ENCODE peak calls at places on chromosomes 7 and 10, in eight cellular contexts. H is AG04450, A is activated B cell treated with CpG ODN at 0.5 μM for 24 hours, F is K562, M is mesothelial cell of epicardium, G is left ventricle myocardium inferior, I is nephron progenitor cell, C is OCI-LY7. Q is an unnamed sample.

GRCh38 chr10:126634915-126635314 is 35.6 kb downstream of the C10orf90 start:
- DNase-seq in F (no peak), A (no peak), G (no peak), M (no peak), H (no peak), I (no peak), C (no peak), Q (no peak)

GRCh38 chr7:83697814-83698530 is 49.0 kb upstream of the SEMA3E start:
- DNase-seq in H (no peak), C (no peak), A (no peak), M (no peak), F (no peak), G (no peak), I (no peak), Q (no peak)

GRCh38 chr10:95350212-95350829 is 59.5 kb upstream of the PDLIM1 start:
- DNase-seq in I (no peak), A (no peak), F (no peak), G (no peak), M (no peak), C (no peak), H (no peak), Q (no peak)

GRCh38 chr10:133127291-133128125 is 32.5 kb upstream of the KNDC1 start:
- DNase-seq in F (peak), H (no peak), A (no peak), C (peak), I (peak), M (no peak), G (peak), Q (no peak)

GRCh38 chr7:73970801-73971229 is 57.2 kb upstream of the ELN start:
- DNase-seq in H (no peak), G (no peak), F (no peak), M (no peak), A (no peak), I (no peak), C (no peak), Q (peak)

GRCh38 chr7:64889686-64890162 is 13.3 kb upstream of the ZNF273 start:
- DNase-seq in M (no peak), F (no peak), C (no peak), G (no peak), H (no peak), I (peak), A (no peak), Q (no peak)

GRCh38 chr10:123019941-123020703 is 11.3 kb downstream of the ACADSB start:
- DNase-seq in F (no peak), I (no peak), M (no peak), G (no peak), A (no peak), H (no peak), C (no peak), Q (no peak)

GRCh38 chr10:101110856-101111523 is 20.1 kb upstream of the TLX1 start:
- DNase-seq in A (no peak), I (no peak), M (no peak), C (no peak), F (no peak), H (no peak), G (no peak), Q (no peak)

GRCh38 chr7:1811850-1812692 is 142.0 kb downstream of the ELFN1 start:
- DNase-seq in G (no peak), F (no peak), C (peak), I (no peak), A (no peak), H (no peak), M (no peak), Q (no peak)

GRCh38 chr10:25294032-25294926 is 119.5 kb downstream of the GPR158 start:
- DNase-seq in M (no peak), A (no peak), I (no peak), G (no peak), C (no peak), F (no peak), H (no peak), Q (no peak)

GRCh38 chr10:32073676-32074075 is 17.5 kb upstream of the KIF5B start:
- DNase-seq in C (no peak), A (no peak), I (no peak), F (no peak), G (no peak), M (no peak), H (no peak), Q (no peak)

GRCh38 chr7:105028004-105028403 is 14.0 kb downstream of the KMT2E start:
- DNase-seq in H (no peak), I (no peak), F (no peak), C (peak), G (no peak), M (no peak), A (no peak), Q (no peak)

GRCh38 chr7:70069977-70070376 is 471.7 kb downstream of the AUTS2 start:
- DNase-seq in M (no peak), A (no peak), C (no peak), G (no peak), F (no peak), I (no peak), H (no peak), Q (no peak)

GRCh38 chr10:1424648-1425047 is 312.7 kb downstream of the ADARB2 start:
- DNase-seq in C (no peak), H (no peak), M (no peak), F (no peak), I (no peak), G (no peak), A (no peak), Q (no peak)

GRCh38 chr7:155531686-155532085 is 14.7 kb downstream of the CNPY1 start:
- DNase-seq in H (no peak), I (peak), C (no peak), A (no peak), G (no peak), M (no peak), F (no peak), Q (no peak)

GRCh38 chr10:103884681-103885139 is 29.3 kb upstream of the SH3PXD2A start:
- DNase-seq in F (peak), M (no peak), I (peak), A (no peak), C (peak), H (no peak), G (no peak), Q (no peak)

GRCh38 chr7:16646427-16647081 is 573 bp downstream of the BZW2 start:
- DNase-seq in A (no peak), F (no peak), H (no peak), G (no peak), M (no peak), C (peak), I (no peak), Q (no peak)

GRCh38 chr10:68742397-68742796 is 21.4 kb downstream of the CCAR1 start:
- DNase-seq in A (no peak), I (no peak), G (no peak), M (no peak), H (no peak), F (no peak), C (no peak), Q (no peak)

GRCh38 chr7:90999989-91000979 is 263.9 kb upstream of the FZD1 start:
- DNase-seq in C (no peak), H (peak), F (no peak), M (no peak), A (no peak), I (no peak), G (no peak), Q (no peak)

DNA sequence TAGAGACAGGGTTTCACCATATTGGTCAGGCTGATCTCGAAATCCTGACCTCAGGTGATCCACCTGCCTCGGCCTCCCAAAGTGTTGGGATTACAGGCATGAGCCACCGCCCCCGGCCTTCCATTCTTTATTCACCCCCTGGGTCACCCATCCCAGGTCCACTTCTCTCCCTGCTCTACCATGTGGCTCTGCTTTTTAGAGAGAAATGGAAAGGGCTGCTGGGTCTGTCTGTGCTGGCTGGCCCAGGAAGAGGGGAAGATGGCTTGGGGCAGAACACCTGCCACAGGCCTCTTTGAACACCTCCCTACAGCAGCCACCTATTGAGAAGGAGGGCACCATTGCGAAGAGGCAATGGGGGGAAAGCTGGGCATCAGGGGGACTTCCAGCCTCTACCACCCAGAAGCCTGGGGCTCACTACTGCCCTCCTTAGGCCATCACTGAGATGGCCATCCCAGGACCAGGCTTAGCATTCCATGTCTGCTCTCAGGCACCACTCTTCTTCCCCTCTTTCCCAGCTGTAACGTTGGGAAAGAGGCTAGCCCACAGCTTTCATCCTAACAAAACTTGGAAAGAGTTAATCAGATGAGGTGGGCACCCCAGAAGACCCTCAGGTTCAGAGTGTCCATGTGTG is 256.3 kb downstream of the GRID1 start:
- DNase-seq in H (no peak), C (no peak), F (peak), A (no peak), G (no peak), M (no peak), I (no peak), Q (no peak)
- TF ChIP-seq CTCF in H (no peak), C (peak), F (peak), A (no peak), G (no peak), M (no peak), I (peak), Q (no peak)

GRCh38 chr7:78779788-78780187 is 673.7 kb downstream of the MAGI2 start:
- DNase-seq in H (no peak), C (no peak), A (no peak), G (no peak), F (no peak), M (no peak), I (no peak), Q (no peak)
- TF ChIP-seq CTCF in H (no peak), C (peak), A (no peak), G (no peak), F (no peak), M (no peak), I (no peak), Q (no peak)

GRCh38 chr10:70319183-70319582 is 35.4 kb upstream of the NPFFR1 start:
- DNase-seq in C (no peak), M (no peak), G (no peak), I (no peak), F (no peak), H (no peak), A (no peak), Q (no peak)

GRCh38 chr10:70315276-70315675 is 31.5 kb upstream of the NPFFR1 start:
- DNase-seq in H (no peak), C (no peak), G (no peak), M (no peak), A (no peak), I (no peak), F (no peak), Q (no peak)

GRCh38 chr10:70317943-70318318 is 34.1 kb upstream of the NPFFR1 start:
- DNase-seq in H (no peak), C (peak), F (no peak), G (no peak), M (no peak), A (no peak), I (no peak), Q (no peak)

GRCh38 chr10:70315815-70316214 is 32.0 kb upstream of the NPFFR1 start:
- DNase-seq in M (no peak), F (no peak), I (peak), A (no peak), H (no peak), G (no peak), C (no peak), Q (no peak)

DNA sequence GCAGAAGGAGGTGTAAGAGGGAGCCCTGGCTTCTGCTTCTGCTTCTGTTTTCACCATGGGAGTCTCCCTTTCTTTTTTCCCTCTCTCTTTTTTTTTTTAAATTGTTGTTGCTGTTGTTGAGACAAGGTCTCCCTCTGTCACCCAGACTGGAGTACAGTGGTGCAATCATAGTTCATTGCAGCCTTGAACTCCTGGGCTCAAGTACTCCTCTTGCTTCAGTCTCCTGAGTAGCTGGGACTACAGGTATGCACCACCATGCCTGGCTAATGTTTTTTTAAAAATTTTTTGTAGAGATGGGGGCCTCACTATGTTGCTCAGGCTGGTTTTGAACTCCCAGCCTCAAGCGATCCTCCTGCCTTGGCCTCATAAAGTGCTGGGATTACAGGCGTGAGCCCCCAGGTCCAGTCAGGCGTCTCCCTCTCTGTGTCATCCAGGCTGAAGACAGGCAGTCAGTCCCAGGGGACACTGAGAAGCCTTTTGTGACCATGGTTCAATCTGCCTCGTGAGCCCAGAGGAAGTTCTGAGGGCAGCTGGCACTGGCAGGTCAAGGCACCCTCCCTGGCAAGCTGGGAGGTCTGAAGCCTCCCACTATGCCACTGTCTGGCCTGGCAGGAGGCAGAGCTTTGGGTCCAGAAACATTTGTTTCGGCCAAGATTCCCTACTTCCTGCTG is 33.6 kb upstream of the NPFFR1 start:
- DNase-seq in G (no peak), A (no peak), C (peak), M (no peak), H (no peak), F (no peak), I (no peak), Q (no peak)
- TF ChIP-seq CTCF in G (no peak), A (no peak), C (no peak), M (no peak), H (no peak), F (no peak), I (no peak), Q (no peak)

GRCh38 chr7:99459087-99459486 is 6.9 kb downstream of the ATP5MF start:
- DNase-seq in C (peak), M (no peak), A (no peak), I (no peak), F (no peak), H (no peak), G (no peak), Q (no peak)

GRCh38 chr7:99457646-99458493 is 8.1 kb downstream of the ATP5MF start:
- DNase-seq in C (no peak), H (no peak), M (no peak), A (no peak), I (no peak), F (no peak), G (no peak), Q (no peak)

GRCh38 chr7:99455874-99456273 is 10.1 kb downstream of the ATP5MF start:
- DNase-seq in A (no peak), I (no peak), M (no peak), C (no peak), H (no peak), F (no peak), G (no peak), Q (no peak)

GRCh38 chr7:99457050-99457645 is 8.8 kb downstream of the ATP5MF start:
- DNase-seq in C (no peak), G (no peak), A (no peak), I (no peak), M (no peak), F (peak), H (no peak), Q (no peak)

GRCh38 chr7:99456288-99456687 is 9.7 kb downstream of the ATP5MF start:
- DNase-seq in G (no peak), C (no peak), M (no peak), A (no peak), I (no peak), H (no peak), F (peak), Q (no peak)
- TF ChIP-seq CTCF in G (no peak), C (no peak), M (no peak), A (no peak), I (no peak), H (no peak), F (no peak), Q (no peak)

GRCh38 chr7:99929730-99930053 is 272 bp upstream of the GJC3 start:
- DNase-seq in H (no peak), F (no peak), I (no peak), M (no peak), A (no peak), G (no peak), C (no peak), Q (no peak)
- TF ChIP-seq CTCF in H (no peak), F (no peak), I (no peak), M (no peak), A (no peak), G (no peak), C (no peak), Q (no peak)

Q was measured in natural killer cell.